ENCODE peak calls at places on chromosomes 4 and X, in seven cellular contexts. H is aorta, C is germinal center, Q is EL, G is M059J, K is NCI-H146, F is naive B cell. V is an unnamed sample.

GRCh38 chrX:22526339-22526738 is 253.6 kb downstream of the CBLL2 start:
- DNase-seq in H (no peak), C (no peak), Q (peak; percentile 77), G (peak; percentile 56), K (no peak), F (peak; percentile 56), V (no peak)

GRCh38 chr4:54658321-54659093 is 750 bp downstream of the KIT start:
- DNase-seq in H (peak; percentile 85), C (peak; percentile 26), Q (peak; percentile 68), G (peak; percentile 68), K (peak; percentile 89), F (peak; percentile 13), V (peak; percentile 76)

GRCh38 chr4:3362431-3363287 is 69.8 kb downstream of the RGS12 start:
- DNase-seq in H (no peak), C (no peak), Q (no peak), G (no peak), K (no peak), F (no peak), V (no peak)

GRCh38 chr4:186167605-186168004 is 23.8 kb upstream of the CYP4V2 start:
- DNase-seq in H (no peak), C (no peak), Q (no peak), G (no peak), K (no peak), F (no peak), V (no peak)

GRCh38 chr4:64417974-64418373 is 8.7 kb upstream of the TECRL start:
- DNase-seq in H (no peak), C (no peak), Q (no peak), G (peak; percentile 1), K (no peak), F (no peak), V (no peak)

GRCh38 chrX:119942173-119942819 is 1.3 kb downstream of the NKAP start:
- DNase-seq in H (no peak), C (no peak), Q (no peak), G (no peak), K (no peak), F (no peak), V (no peak)

GRCh38 chr4:41141910-41142309 is 72.4 kb downstream of the APBB2 start:
- DNase-seq in H (no peak), C (no peak), Q (peak; percentile 94), G (peak; percentile 89), K (no peak), F (no peak), V (no peak)

GRCh38 chr4:69689530-69690111 is 36.6 kb upstream of the UGT2A1 start:
- DNase-seq in H (no peak), C (peak; percentile 2), Q (peak; percentile 13), G (peak; percentile 28), K (peak; percentile 56), F (no peak), V (no peak)

GRCh38 chr4:147157860-147158701 is 212.4 kb upstream of the TTC29 start:
- DNase-seq in H (peak; percentile 78), C (no peak), Q (peak; percentile 20), G (peak; percentile 36), K (no peak), F (no peak), V (peak; percentile 46)

GRCh38 chr4:183355405-183355804 is 33.2 kb upstream of the CLDN24 start:
- DNase-seq in H (no peak), C (no peak), Q (peak; percentile 79), G (peak; percentile 93), K (no peak), F (no peak), V (no peak)

GRCh38 chr4:154329939-154330338 is 161.7 kb downstream of the DCHS2 start:
- DNase-seq in H (no peak), C (no peak), Q (no peak), G (no peak), K (no peak), F (no peak), V (no peak)

GRCh38 chrX:69178592-69178991 is 13.3 kb upstream of the PJA1 start:
- DNase-seq in H (no peak), C (no peak), Q (no peak), G (no peak), K (no peak), F (no peak), V (no peak)

GRCh38 chrX:54799046-54799445 is 991 bp upstream of the ITIH6 start:
- DNase-seq in H (no peak), C (no peak), Q (no peak), G (no peak), K (no peak), F (no peak), V (no peak)

GRCh38 chr4:34676390-34676789 is 1567.9 kb downstream of the ARAP2 start:
- DNase-seq in H (no peak), C (no peak), Q (no peak), G (no peak), K (no peak), F (no peak), V (no peak)

GRCh38 chr4:41658106-41658505 is 90.4 kb downstream of the PHOX2B start:
- DNase-seq in H (no peak), C (no peak), Q (no peak), G (peak; percentile 12), K (no peak), F (no peak), V (no peak)

GRCh38 chr4:142815834-142816233 is 30.3 kb downstream of the INPP4B start:
- DNase-seq in H (no peak), C (no peak), Q (peak; percentile 66), G (peak; percentile 84), K (no peak), F (no peak), V (no peak)

GRCh38 chrX:102712216-102712966 is at the start of gene GPRASP2:
- DNase-seq in H (peak; percentile 85), C (no peak), Q (peak; percentile 39), G (peak; percentile 33), K (peak; percentile 64), F (no peak), V (peak; percentile 75)

GRCh38 chr4:168679397-168680176 is 182.7 kb downstream of the PALLD start:
- DNase-seq in H (no peak), C (no peak), Q (peak; percentile 46), G (no peak), K (no peak), F (no peak), V (no peak)

GRCh38 chrX:137945470-137945869 is 379.5 kb downstream of the ZIC3 start:
- DNase-seq in H (no peak), C (no peak), Q (no peak), G (no peak), K (peak; percentile 92), F (no peak), V (no peak)

GRCh38 chr4:953574-953915 is 19.8 kb downstream of the DGKQ start:
- DNase-seq in H (no peak), C (no peak), Q (no peak), G (no peak), K (no peak), F (no peak), V (peak; percentile 0)

V was measured in Right ventricle myocardium superior.